ENCODE peak calls at places on chromosomes 16 and 17, in eight cellular contexts. E is endodermal cell, M is GM23248, U is fibroblast of lung, R is GM12878, H is adipocyte, G is mesendoderm, Z is MM.1S. K is an unnamed sample.

GRCh38 chr16:52953215-52953614 is 99.5 kb downstream of the CHD9NB start:
- DNase-seq in E (no peak), G (no peak), R (no peak), M (no peak), U (no peak), Z (no peak), H (no peak), K (no peak)

GRCh38 chr16:87263418-87264052 is 53.7 kb downstream of the C16orf95 start:
- DNase-seq in E (no peak), M (peak), R (no peak), U (no peak), H (no peak), G (no peak), Z (no peak), K (no peak)

GRCh38 chr17:66582373-66583111 is 252.4 kb upstream of the CACNG5 start:
- DNase-seq in R (no peak), Z (no peak), H (no peak), E (no peak), M (no peak), G (peak), U (no peak), K (no peak)

GRCh38 chr17:70622382-70623260 is 453.3 kb downstream of the KCNJ2 start:
- DNase-seq in E (peak), G (peak), H (peak), Z (no peak), M (peak), U (peak), R (no peak), K (no peak)

GRCh38 chr16:13335894-13336293 is 434.5 kb downstream of the SHISA9 start:
- DNase-seq in H (no peak), M (no peak), R (no peak), Z (no peak), E (no peak), G (no peak), U (no peak), K (no peak)

GRCh38 chr17:81922566-81923301 is 4.8 kb upstream of the SIRT7 start:
- DNase-seq in H (no peak), U (no peak), E (no peak), Z (no peak), G (no peak), M (no peak), R (no peak), K (no peak)

GRCh38 chr17:39794249-39794970 is 56.7 kb downstream of the GRB7 start:
- DNase-seq in M (no peak), G (no peak), Z (peak), U (no peak), H (no peak), R (peak), E (no peak), K (no peak)

GRCh38 chr16:50858376-50858775 is 116.5 kb downstream of the CYLD start:
- DNase-seq in E (no peak), H (no peak), G (no peak), M (no peak), Z (no peak), U (no peak), R (no peak), K (no peak)

GRCh38 chr16:73390491-73390890 is 342.6 kb upstream of the ZFHX3 start:
- DNase-seq in G (no peak), M (no peak), Z (no peak), U (no peak), R (no peak), H (no peak), E (no peak), K (no peak)

GRCh38 chr16:50165473-50165872 is 12.4 kb downstream of the TENT4B start:
- DNase-seq in E (no peak), G (no peak), Z (no peak), M (no peak), R (no peak), U (no peak), H (no peak), K (no peak)

GRCh38 chr16:56639045-56639444 is 579 bp downstream of the MT1A start:
- DNase-seq in H (no peak), U (no peak), E (no peak), R (no peak), G (no peak), M (no peak), Z (no peak), K (no peak)

GRCh38 chr16:56350491-56351405 is 74.6 kb downstream of the AMFR start:
- DNase-seq in U (no peak), G (no peak), H (no peak), R (no peak), Z (no peak), E (no peak), M (no peak), K (no peak)

GRCh38 chr16:67844441-67844840 is 2.3 kb upstream of the NUTF2 start:
- DNase-seq in U (peak), G (no peak), E (no peak), Z (no peak), H (peak), M (peak), R (no peak), K (no peak)

GRCh38 chr17:80986816-80987480 is 4.7 kb upstream of the CHMP6 start:
- DNase-seq in R (no peak), M (no peak), Z (no peak), E (peak), U (no peak), H (no peak), G (no peak), K (no peak)

GRCh38 chr17:76943781-76944213 is 75.6 kb downstream of the MGAT5B start:
- DNase-seq in E (peak), G (peak), M (no peak), R (no peak), U (no peak), Z (no peak), H (no peak), K (no peak)

DNA sequence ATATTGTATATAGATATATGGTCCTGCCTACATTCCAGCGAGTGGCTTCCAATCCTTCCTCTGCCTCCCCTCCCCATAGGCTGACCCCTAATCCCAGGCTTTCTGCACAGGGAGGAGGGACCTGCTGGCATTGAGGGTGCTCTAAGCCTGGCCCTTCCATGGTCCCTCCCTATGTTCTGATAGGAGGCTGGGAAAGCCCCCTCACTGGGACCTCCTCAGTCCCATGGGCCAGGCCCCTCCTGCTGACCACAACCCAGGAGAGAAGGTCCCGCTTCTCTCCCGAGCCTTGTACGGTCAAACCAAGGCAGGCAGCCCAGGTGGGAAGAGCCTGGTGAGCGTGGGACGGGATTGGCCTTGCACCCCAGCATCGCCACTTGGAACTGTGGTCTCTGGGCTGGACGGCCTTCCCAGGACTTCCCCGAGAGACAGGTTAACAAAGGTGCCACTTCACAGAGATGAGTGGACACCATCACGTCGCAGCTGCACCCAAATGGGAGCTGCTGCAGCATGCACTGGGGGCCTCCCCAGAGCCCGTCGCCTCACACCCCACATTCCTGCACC is 859 bp downstream of the ALDH3A1 start:
- DNase-seq in H (no peak), Z (no peak), R (no peak), M (no peak), E (no peak), G (no peak), U (no peak), K (no peak)
- H3K9ac ChIP-seq in H (no peak), Z (no peak), R (no peak), M (no peak), E (no peak), G (no peak), U (no peak), K (no peak)

GRCh38 chr16:88983157-88983556 is 6.2 kb upstream of the CBFA2T3 start:
- DNase-seq in H (no peak), M (no peak), E (no peak), R (no peak), Z (no peak), U (no peak), G (no peak), K (no peak)
- H3K9ac ChIP-seq in H (no peak), M (no peak), E (no peak), R (peak), Z (no peak), U (no peak), G (no peak), K (no peak)

GRCh38 chr17:17300624-17301568 is 2.3 kb upstream of the NT5M start:
- DNase-seq in H (peak), G (peak), E (peak), R (no peak), Z (peak), M (peak), U (peak), K (peak)
- H3K9ac ChIP-seq in H (peak), G (peak), E (peak), R (peak), Z (no peak), M (no peak), U (no peak), K (peak)

DNA sequence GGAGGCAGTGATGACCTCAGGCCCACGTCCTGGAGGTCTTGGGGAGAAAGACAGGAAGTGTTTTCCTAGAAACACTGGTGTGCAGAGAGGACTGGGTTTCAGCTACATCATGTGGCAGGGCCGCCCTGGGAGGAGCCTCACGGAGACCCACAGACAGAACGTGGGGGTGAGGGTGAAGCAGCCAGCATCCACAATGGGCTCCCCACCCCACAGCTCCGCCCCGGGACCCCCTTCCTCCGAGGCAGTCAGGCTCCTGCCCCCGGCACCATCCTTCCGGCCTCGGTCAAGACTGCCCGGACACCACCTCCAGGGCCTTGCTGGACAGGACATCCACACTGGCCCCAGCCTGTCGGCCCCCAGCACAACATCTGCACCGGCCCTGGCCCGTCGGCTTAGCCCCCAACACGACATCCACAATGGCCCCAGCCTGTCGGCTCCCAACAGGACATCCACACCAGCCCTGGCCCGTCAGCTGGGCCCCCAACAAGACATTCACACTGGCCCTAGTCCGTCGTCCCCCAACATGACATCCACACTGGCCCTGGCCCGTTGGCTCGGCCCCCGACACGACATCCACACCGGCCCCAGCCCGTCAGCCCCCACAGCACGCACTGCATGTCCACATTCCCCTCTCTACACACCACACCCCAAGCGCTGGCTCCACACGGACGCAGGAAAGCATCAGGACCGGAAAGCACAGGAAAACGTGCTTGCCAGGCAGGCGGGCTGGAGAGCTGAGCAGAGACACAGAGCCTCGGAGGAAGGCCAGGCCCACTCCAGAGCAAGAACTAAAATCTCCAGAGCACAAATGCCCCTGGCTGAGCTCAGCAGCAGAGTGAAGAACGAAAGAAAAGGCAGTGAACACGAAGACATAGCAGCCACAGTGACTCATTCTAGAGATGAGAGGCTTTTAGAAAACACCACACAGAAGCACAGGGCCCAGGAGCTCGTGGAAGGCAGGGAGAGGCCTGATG is 50.8 kb downstream of the LMF1 start:
- DNase-seq in E (no peak), R (no peak), G (no peak), Z (no peak), H (peak), U (no peak), M (peak), K (no peak)
- H3K9ac ChIP-seq in E (no peak), R (no peak), G (no peak), Z (no peak), H (peak), U (peak), M (peak), K (peak)